ENCODE peak calls at places on chromosomes 16 and 17, in ten cellular contexts. M is AG04450, F is mesothelial cell of epicardium, P is cardiac fibroblast, Y is stomach, R is AG04449, L is SK-N-SH, J is ascending aorta, X is PC-3, C is brain microvascular endothelial cell. V is an unnamed sample.

GRCh38 chr16:87877942-87878507 is 8.7 kb upstream of the SLC7A5 start:
- DNase-seq in P (no peak), X (no peak), L (no peak), J (no peak), Y (no peak), M (no peak), C (no peak), F (no peak), R (no peak), V (no peak)

GRCh38 chr17:44557653-44558285 is 485 bp downstream of the FZD2 start:
- DNase-seq in J (no peak), F (peak), L (peak), X (no peak), R (no peak), M (no peak), C (peak), P (peak), Y (peak), V (peak)

GRCh38 chr16:81261049-81261648 is 22.7 kb downstream of the BCO1 start:
- DNase-seq in P (peak), C (no peak), Y (peak), L (peak), M (no peak), R (no peak), J (no peak), F (no peak), X (peak), V (peak)

GRCh38 chr16:2206780-2207433 is 1.7 kb downstream of the MLST8 start:
- DNase-seq in R (no peak), Y (no peak), P (no peak), M (no peak), C (no peak), L (no peak), X (no peak), J (no peak), F (no peak), V (no peak)

GRCh38 chr16:73076291-73076959 is 28.5 kb upstream of the ZFHX3 start:
- DNase-seq in M (no peak), Y (no peak), J (no peak), X (no peak), L (no peak), R (no peak), F (no peak), C (no peak), P (no peak), V (no peak)

GRCh38 chr16:72317378-72317777 is 145.4 kb upstream of the PMFBP1 start:
- DNase-seq in J (no peak), X (no peak), R (no peak), M (no peak), Y (no peak), C (no peak), F (no peak), L (no peak), P (peak), V (peak)

GRCh38 chr17:45090711-45091110 is 29.6 kb downstream of the NMT1 start:
- DNase-seq in R (no peak), C (no peak), J (no peak), P (no peak), F (no peak), L (no peak), Y (no peak), M (no peak), X (no peak), V (no peak)

GRCh38 chr16:88665148-88665547 is 2.3 kb upstream of the MVD start:
- DNase-seq in P (no peak), L (no peak), Y (peak), M (no peak), X (no peak), C (no peak), F (no peak), J (no peak), R (no peak), V (no peak)

GRCh38 chr17:17186051-17186450 is 20.1 kb downstream of the PLD6 start:
- DNase-seq in P (no peak), Y (peak), J (no peak), F (no peak), R (no peak), C (no peak), L (no peak), M (no peak), X (peak), V (no peak)

GRCh38 chr16:15466886-15467781 is 32.7 kb downstream of the BMERB1 start:
- DNase-seq in J (no peak), C (no peak), P (peak), F (no peak), Y (no peak), M (no peak), X (peak), L (no peak), R (no peak), V (peak)

GRCh38 chr16:76201385-76201784 is 75.8 kb upstream of the CNTNAP4 start:
- DNase-seq in C (no peak), R (no peak), P (peak), F (no peak), M (peak), L (no peak), Y (no peak), X (no peak), J (no peak), V (no peak)
- TF ChIP-seq CTCF in C (no peak), R (no peak), P (no peak), F (no peak), M (no peak), L (no peak), Y (no peak), X (no peak), J (no peak), V (no peak)

DNA sequence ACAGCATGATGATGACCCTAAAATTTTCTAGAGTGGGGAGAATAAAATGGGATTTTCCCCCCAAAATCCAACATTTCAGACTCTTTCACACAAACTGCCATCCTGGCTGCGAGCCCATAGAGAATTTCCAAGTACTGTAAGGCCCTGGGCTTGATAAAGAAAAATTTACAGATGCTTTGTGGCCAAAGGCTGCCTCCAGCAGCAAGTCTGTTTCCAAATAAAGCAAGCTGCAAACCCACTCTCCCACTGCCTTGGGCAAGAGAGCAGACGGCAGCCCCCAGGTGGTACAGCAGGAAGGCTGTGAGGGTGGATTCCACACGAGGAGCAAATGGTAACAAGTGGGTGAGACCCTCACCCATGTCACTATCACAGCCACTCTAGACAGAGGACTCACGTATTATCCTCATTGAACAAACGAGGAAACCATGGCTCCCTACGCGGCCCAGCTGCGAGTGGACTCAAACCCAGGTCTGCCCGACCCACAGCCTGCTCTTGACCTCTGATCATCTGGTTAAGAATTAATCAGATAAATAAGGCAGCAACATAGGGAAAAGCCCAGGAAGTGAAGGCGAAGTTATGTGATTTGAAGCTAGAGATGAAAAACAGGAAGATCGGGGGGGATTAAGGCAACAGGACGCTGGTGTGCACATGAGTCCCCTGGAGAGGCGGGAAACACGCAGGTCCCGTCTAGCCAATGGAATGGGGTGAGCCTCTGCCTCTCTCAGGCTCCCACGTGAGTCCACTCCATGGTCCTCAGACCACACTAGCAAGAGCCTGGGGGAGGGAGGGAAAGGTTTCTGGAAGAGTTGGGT is 37.4 kb downstream of the AXIN2 start:
- DNase-seq in L (no peak), X (no peak), M (no peak), R (no peak), C (no peak), Y (no peak), J (no peak), P (no peak), F (no peak), V (peak)
- TF ChIP-seq CTCF in L (no peak), X (no peak), M (no peak), R (no peak), C (no peak), Y (no peak), J (no peak), P (no peak), F (no peak), V (no peak)

GRCh38 chr16:84067640-84068039 is 25.0 kb upstream of the SLC38A8 start:
- DNase-seq in L (no peak), F (no peak), J (no peak), P (no peak), C (no peak), X (no peak), Y (no peak), M (no peak), R (no peak), V (no peak)

GRCh38 chr16:84068041-84068440 is 25.4 kb upstream of the SLC38A8 start:
- DNase-seq in M (no peak), C (no peak), R (no peak), F (no peak), L (no peak), Y (no peak), J (no peak), P (no peak), X (no peak), V (no peak)

GRCh38 chr16:84062734-84063640 is 20.4 kb upstream of the SLC38A8 start:
- DNase-seq in P (peak), J (peak), M (peak), X (peak), C (peak), L (peak), F (peak), Y (peak), R (no peak), V (peak)

GRCh38 chr16:84063972-84064371 is 21.4 kb upstream of the SLC38A8 start:
- DNase-seq in R (no peak), F (no peak), M (no peak), J (no peak), L (peak), C (no peak), Y (no peak), P (no peak), X (no peak), V (no peak)

GRCh38 chr16:84065536-84066132 is 23.0 kb upstream of the SLC38A8 start:
- DNase-seq in Y (peak), J (no peak), R (no peak), X (peak), L (peak), P (peak), C (peak), F (peak), M (peak), V (peak)
- TF ChIP-seq CTCF in Y (peak), J (peak), R (peak), X (peak), L (peak), P (peak), C (peak), F (peak), M (peak), V (peak)

DNA sequence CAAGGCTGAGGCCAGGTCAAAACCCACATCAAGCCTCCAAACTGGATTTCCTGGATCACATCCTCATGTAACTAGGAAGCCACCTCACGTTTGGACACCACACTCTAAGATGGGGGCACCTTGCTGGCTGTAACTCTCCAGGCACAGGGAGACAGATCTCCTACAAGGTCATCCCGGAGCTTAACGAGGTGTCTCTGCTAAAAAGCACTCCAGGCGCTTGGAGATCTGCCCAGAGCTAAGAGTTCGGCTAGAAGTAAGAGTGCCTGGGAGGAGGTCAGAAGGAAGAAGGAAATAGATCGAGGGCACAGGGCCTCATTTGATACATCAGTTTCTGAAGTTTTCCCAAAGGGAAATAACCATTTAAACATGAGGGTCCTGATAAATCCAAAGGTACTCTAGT is 15.9 kb downstream of the PSMB3 start:
- DNase-seq in Y (no peak), F (no peak), L (no peak), X (no peak), M (no peak), R (no peak), P (no peak), J (no peak), C (no peak), V (no peak)
- TF ChIP-seq CTCF in Y (no peak), F (no peak), L (no peak), X (no peak), M (no peak), R (no peak), P (no peak), J (no peak), C (no peak), V (no peak)

GRCh38 chr16:10368984-10369551 is 16.8 kb upstream of the ATF7IP2 start:
- DNase-seq in Y (no peak), P (no peak), F (no peak), M (no peak), C (no peak), L (no peak), J (no peak), X (no peak), R (no peak), V (no peak)
- TF ChIP-seq CTCF in Y (no peak), P (no peak), F (no peak), M (no peak), C (peak), L (no peak), J (no peak), X (peak), R (no peak), V (no peak)

GRCh38 chr16:13839577-13839976 is 80.4 kb upstream of the ERCC4 start:
- DNase-seq in X (no peak), M (no peak), L (no peak), F (no peak), C (no peak), P (no peak), J (no peak), R (no peak), Y (no peak), V (no peak)
- TF ChIP-seq CTCF in X (no peak), M (no peak), L (peak), F (peak), C (no peak), P (no peak), J (no peak), R (no peak), Y (no peak), V (no peak)

DNA sequence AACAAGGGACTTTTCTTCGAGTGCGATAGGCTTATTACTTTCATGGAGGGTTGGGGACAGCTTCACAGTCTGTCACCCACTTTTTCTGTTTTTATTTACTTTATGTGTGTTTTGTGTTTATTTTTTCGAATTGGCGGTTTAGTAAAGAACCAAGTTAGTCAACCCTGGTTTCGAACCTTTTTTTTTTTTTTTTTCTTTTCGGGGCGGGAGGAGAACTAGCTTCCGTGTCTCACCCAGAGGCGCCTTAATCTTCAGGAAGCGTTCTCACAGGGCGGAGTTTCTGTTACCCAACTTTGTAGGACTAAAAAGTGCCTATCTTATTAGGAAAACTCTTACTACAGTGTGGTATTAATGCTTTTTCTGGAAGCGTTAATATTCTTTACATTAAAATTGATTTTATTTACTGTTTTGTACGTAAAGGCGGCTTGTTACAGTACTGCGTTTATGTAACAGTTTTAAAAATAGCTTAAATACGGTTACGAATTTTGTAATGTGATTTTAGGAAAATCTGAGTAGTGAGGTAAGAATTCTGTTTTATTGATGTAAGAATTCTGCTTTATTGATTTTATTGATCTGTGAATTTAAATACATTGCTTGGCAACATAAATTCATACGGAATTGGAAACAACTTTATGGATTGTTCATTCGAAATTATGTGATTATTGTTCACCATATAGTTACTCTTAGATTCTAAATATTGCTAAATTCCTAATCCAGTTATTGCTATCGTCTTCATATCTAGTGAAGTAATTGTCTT is 883 bp downstream of the ZNF207 start:
- DNase-seq in C (peak), P (peak), J (no peak), L (peak), X (peak), Y (peak), M (no peak), R (no peak), F (no peak), V (peak)
- TF ChIP-seq CTCF in C (no peak), P (no peak), J (no peak), L (no peak), X (no peak), Y (no peak), M (no peak), R (no peak), F (no peak), V (no peak)

GRCh38 chr17:53909802-53910201 is 87.1 kb downstream of the KIF2B start:
- DNase-seq in P (no peak), J (no peak), M (no peak), R (no peak), C (no peak), F (no peak), L (no peak), X (no peak), Y (no peak), V (no peak)
- TF ChIP-seq CTCF in P (no peak), J (no peak), M (no peak), R (no peak), C (no peak), F (no peak), L (no peak), X (no peak), Y (no peak), V (no peak)

V was measured in fibroblast of the aortic adventitia.